ENCODE peak calls at places on chromosomes 11 and 22, in nine cellular contexts. Y is pancreas; W is Jurkat, Clone E6-1; J is upper lobe of left lung; E is heart right ventricle; V is A549; G is CD4-positive, CD25-positive, alpha-beta regulatory T cell; B is fibroblast of mammary gland; K is mucosa of descending colon. O is an unnamed sample.

GRCh38 chr11:76615950-76616349 is 54.6 kb downstream of the LRRC32 start:
- DNase-seq in Y (no peak), W (no peak), J (no peak), E (peak), V (no peak), G (no peak), B (no peak), K (peak), O (peak)

GRCh38 chr11:47242596-47243192 is 5.9 kb downstream of the ACP2 start:
- DNase-seq in Y (no peak), W (no peak), J (peak), E (no peak), V (no peak), G (no peak), B (no peak), K (no peak), O (no peak)

GRCh38 chr11:3849297-3849874 is 6.1 kb upstream of the STIM1 start:
- DNase-seq in Y (no peak), W (no peak), J (no peak), E (peak), V (peak), G (peak), B (peak), K (peak), O (peak)

GRCh38 chr22:28116261-28116673 is 197.2 kb upstream of the PITPNB start:
- DNase-seq in Y (no peak), W (no peak), J (no peak), E (peak), V (no peak), G (no peak), B (peak), K (no peak), O (peak)

GRCh38 chr11:65013130-65013691 is 749 bp upstream of the ARL2 start:
- DNase-seq in Y (peak), W (peak), J (peak), E (peak), V (peak), G (no peak), B (peak), K (peak), O (peak)

GRCh38 chr11:17733261-17733660 is 1.3 kb upstream of the KCNC1 start:
- DNase-seq in Y (peak), W (no peak), J (no peak), E (no peak), V (no peak), G (no peak), B (no peak), K (no peak), O (no peak)

GRCh38 chr11:113579292-113579940 is 104.2 kb upstream of the DRD2 start:
- DNase-seq in Y (no peak), W (no peak), J (peak), E (no peak), V (no peak), G (no peak), B (no peak), K (no peak), O (no peak)

GRCh38 chr22:30386960-30387848 is at the start of gene RNF215:
- DNase-seq in Y (peak), W (peak), J (peak), E (peak), V (peak), G (peak), B (peak), K (peak), O (peak)

GRCh38 chr11:8250981-8251620 is 12.6 kb downstream of the LMO1 start:
- DNase-seq in Y (peak), W (no peak), J (no peak), E (no peak), V (no peak), G (no peak), B (no peak), K (no peak), O (no peak)

GRCh38 chr22:29693151-29693550 is 26.7 kb upstream of the CABP7 start:
- DNase-seq in Y (no peak), W (no peak), J (no peak), E (no peak), V (no peak), G (no peak), B (peak), K (no peak), O (no peak)

GRCh38 chr11:69005183-69005630 is 7.8 kb downstream of the MRGPRF start:
- DNase-seq in Y (peak), W (no peak), J (peak), E (no peak), V (no peak), G (no peak), B (no peak), K (no peak), O (no peak)

GRCh38 chr11:119100246-119100959 is 1.2 kb downstream of the DPAGT1 start:
- DNase-seq in Y (no peak), W (no peak), J (no peak), E (no peak), V (peak), G (no peak), B (peak), K (peak), O (no peak)

GRCh38 chr11:46710821-46711269 is 8.2 kb upstream of the F2 start:
- DNase-seq in Y (no peak), W (no peak), J (no peak), E (peak), V (no peak), G (no peak), B (peak), K (peak), O (no peak)

GRCh38 chr22:25760848-25761595 is 19.0 kb downstream of the MYO18B start:
- DNase-seq in Y (no peak), W (no peak), J (no peak), E (no peak), V (no peak), G (no peak), B (no peak), K (no peak), O (no peak)

GRCh38 chr22:26547426-26547825 is 35.2 kb upstream of the TFIP11 start:
- DNase-seq in Y (no peak), W (peak), J (no peak), E (no peak), V (no peak), G (no peak), B (peak), K (no peak), O (no peak)

GRCh38 chr22:49686495-49687219 is 141.0 kb downstream of the BRD1 start:
- DNase-seq in Y (no peak), W (no peak), J (peak), E (no peak), V (no peak), G (no peak), B (no peak), K (no peak), O (no peak)

GRCh38 chr11:78298216-78298860 is 109.6 kb downstream of the USP35 start:
- DNase-seq in Y (no peak), W (no peak), J (no peak), E (no peak), V (no peak), G (no peak), B (no peak), K (no peak), O (no peak)

DNA sequence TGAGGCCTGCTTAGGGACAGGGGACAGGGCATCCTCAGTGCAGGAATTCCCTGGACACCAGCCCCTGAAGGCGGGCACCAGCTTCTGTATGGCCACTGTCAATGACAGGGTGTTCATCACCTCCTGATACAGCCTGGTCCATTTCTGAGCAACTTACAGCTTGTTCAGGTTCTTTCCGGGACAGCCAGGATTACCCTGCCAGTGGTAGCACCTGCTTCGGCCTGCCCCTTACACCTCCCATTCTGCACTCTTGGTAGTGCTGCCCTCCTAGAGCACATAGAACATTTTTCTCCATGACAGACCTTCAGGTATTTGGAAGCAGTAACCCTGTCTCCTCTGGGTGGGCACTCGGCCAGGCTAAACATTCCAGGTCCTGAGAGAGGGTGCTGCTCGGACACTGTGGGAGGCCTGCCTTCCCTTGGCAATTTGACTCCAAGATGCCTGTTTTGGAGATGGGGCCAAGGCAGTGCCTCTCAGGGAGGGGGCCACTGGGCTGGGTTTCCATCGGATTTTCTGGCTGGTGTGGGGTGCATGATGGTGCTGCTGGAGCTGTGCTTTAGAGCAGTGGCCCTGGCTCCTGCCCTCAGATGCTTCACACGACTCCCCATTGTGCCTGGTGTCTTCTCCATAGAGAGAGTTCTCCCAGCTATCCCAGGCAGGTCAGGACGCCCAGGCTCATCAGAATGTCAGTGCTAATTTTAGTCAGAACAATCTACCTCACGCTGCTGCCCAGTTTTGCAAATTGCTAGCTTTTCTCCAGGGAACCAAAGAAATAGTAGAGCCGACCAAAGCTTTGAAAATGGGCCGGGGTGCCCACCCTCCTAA is 1.2 kb downstream of the GAL3ST3 start:
- DNase-seq in Y (no peak), W (no peak), J (no peak), E (no peak), V (no peak), G (no peak), B (no peak), K (no peak), O (no peak)
- H3K4me3 ChIP-seq in Y (no peak), W (no peak), J (no peak), E (no peak), V (no peak), G (no peak), B (no peak), K (no peak), O (no peak)

GRCh38 chr11:118001494-118001971 is 15.3 kb downstream of the IL10RA start:
- DNase-seq in Y (no peak), W (no peak), J (no peak), E (no peak), V (no peak), G (peak), B (no peak), K (no peak), O (no peak)
- H3K4me3 ChIP-seq in Y (no peak), W (no peak), J (no peak), E (no peak), V (no peak), G (peak), B (no peak), K (no peak), O (no peak)

GRCh38 chr22:43707650-43708049 is 104.5 kb downstream of the EFCAB6 start:
- DNase-seq in Y (no peak), W (no peak), J (no peak), E (no peak), V (no peak), G (no peak), B (peak), K (no peak), O (no peak)

GRCh38 chr22:43711681-43712080 is 100.4 kb downstream of the EFCAB6 start:
- DNase-seq in Y (no peak), W (no peak), J (no peak), E (no peak), V (no peak), G (no peak), B (no peak), K (no peak), O (no peak)

GRCh38 chr22:43706151-43706550 is 106.0 kb downstream of the EFCAB6 start:
- DNase-seq in Y (no peak), W (no peak), J (no peak), E (no peak), V (no peak), G (no peak), B (no peak), K (no peak), O (no peak)

GRCh38 chr22:43704051-43704450 is 108.1 kb downstream of the EFCAB6 start:
- DNase-seq in Y (no peak), W (no peak), J (no peak), E (no peak), V (no peak), G (no peak), B (no peak), K (no peak), O (no peak)

DNA sequence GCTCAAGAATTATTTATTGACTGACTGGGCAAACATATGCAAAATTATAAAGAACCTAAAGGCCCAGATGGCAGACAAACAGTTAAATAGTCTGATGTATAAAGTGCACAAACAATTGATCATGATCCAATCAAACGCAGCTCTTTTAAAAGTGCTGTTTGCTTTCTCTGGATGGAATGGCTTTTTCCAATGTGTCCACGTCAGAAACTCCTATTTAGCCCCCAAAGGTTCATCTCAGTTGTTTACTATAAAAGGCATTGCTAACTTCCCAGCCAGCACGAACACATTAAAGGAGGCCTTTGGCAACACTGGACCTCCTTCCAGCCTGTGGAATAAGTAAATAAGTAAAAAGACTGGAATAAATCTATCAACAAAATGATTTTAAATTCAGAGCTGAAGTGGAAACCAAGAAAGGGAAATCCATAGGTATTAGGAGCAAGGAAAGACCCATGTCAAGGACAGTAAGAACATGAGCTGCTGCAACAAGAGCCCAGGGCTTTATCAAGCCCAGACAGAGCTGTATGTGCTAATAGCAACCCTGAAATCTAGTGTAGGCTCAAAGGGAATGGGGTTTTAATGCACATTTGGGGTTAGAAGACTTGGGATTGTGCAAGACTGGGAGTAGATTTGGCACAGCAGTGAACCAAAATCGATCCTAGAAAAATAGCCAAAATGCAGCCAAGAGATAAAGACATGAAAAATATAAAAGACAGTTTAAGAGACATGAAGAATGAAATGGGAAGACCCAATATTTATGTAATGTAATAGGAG is 105.4 kb downstream of the EFCAB6 start:
- DNase-seq in Y (no peak), W (no peak), J (no peak), E (no peak), V (no peak), G (no peak), B (no peak), K (no peak), O (no peak)
- H3K4me3 ChIP-seq in Y (no peak), W (no peak), J (no peak), E (no peak), V (no peak), G (no peak), B (no peak), K (no peak), O (no peak)

GRCh38 chr11:121478895-121479281 is 26.1 kb upstream of the SORL1-AS1 start:
- DNase-seq in Y (no peak), W (no peak), J (peak), E (no peak), V (no peak), G (no peak), B (no peak), K (no peak), O (no peak)
- H3K4me3 ChIP-seq in Y (no peak), W (no peak), J (no peak), E (no peak), V (no peak), G (no peak), B (no peak), K (no peak), O (no peak)

GRCh38 chr11:70326843-70327242 is 56.4 kb downstream of the PPFIA1 start:
- DNase-seq in Y (no peak), W (no peak), J (no peak), E (no peak), V (no peak), G (no peak), B (no peak), K (no peak), O (no peak)
- H3K4me3 ChIP-seq in Y (no peak), W (no peak), J (no peak), E (no peak), V (no peak), G (no peak), B (no peak), K (no peak), O (no peak)

GRCh38 chr11:131758726-131759125 is 388.3 kb downstream of the NTM start:
- DNase-seq in Y (no peak), W (no peak), J (no peak), E (no peak), V (no peak), G (no peak), B (no peak), K (no peak), O (no peak)

GRCh38 chr11:131762346-131763110 is 392.1 kb downstream of the NTM start:
- DNase-seq in Y (no peak), W (no peak), J (peak), E (no peak), V (no peak), G (no peak), B (no peak), K (no peak), O (no peak)

GRCh38 chr11:131763193-131763890 is 392.9 kb downstream of the NTM start:
- DNase-seq in Y (no peak), W (no peak), J (no peak), E (no peak), V (no peak), G (no peak), B (no peak), K (no peak), O (no peak)

GRCh38 chr11:131759140-131759539 is 388.7 kb downstream of the NTM start:
- DNase-seq in Y (no peak), W (no peak), J (no peak), E (no peak), V (no peak), G (no peak), B (no peak), K (no peak), O (no peak)

DNA sequence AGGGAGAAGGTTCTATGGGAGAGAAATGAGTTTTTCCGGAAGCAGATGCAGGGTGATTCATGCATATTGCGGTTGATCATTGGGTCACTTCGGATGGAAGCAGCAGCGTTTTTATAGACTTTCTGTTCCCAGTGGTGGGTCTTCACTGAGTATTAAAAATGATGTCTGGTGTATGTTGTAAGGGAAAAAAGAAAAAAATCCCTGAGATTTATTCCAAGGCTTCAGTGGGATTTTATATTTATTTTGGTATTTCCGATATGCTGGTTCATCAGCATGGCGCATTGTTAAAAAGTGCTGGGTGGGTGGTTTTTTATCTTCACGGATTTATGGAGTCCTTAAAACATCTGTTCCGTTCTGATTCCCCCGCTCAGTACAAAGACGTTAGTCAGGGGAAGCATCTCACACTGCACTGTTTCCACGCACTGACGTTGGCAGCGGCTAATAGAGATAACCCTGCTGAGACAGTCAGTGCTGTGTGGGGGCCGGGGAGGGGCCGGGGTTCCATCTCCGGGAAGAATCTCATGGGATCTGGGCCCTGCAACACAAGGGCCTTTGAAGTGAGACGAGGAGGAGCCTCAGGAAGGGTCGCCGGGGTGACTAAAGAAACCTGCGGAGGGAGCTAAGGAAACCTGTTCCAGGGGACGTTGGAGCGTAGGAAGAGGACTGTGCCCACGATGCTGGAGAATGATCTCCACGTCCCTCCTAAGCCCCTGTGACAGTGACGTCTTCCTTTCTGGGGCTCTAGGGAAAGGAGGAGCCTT is 390.0 kb downstream of the NTM start:
- DNase-seq in Y (no peak), W (no peak), J (peak), E (peak), V (no peak), G (no peak), B (peak), K (no peak), O (no peak)
- H3K4me3 ChIP-seq in Y (no peak), W (no peak), J (no peak), E (peak), V (no peak), G (no peak), B (peak), K (no peak), O (no peak)

GRCh38 chr22:39457047-39457545 is 284 bp downstream of the MGAT3 start:
- DNase-seq in Y (no peak), W (no peak), J (no peak), E (no peak), V (no peak), G (no peak), B (no peak), K (no peak), O (no peak)
- H3K4me3 ChIP-seq in Y (peak), W (peak), J (peak), E (peak), V (peak), G (no peak), B (no peak), K (no peak), O (peak)

GRCh38 chr11:86802601-86803051 is 2.3 kb downstream of the PRSS23 start:
- DNase-seq in Y (no peak), W (peak), J (no peak), E (no peak), V (peak), G (no peak), B (peak), K (peak), O (peak)

GRCh38 chr11:86803641-86804040 is 3.3 kb downstream of the PRSS23 start:
- DNase-seq in Y (no peak), W (no peak), J (no peak), E (no peak), V (no peak), G (no peak), B (peak), K (no peak), O (no peak)

GRCh38 chr11:86800956-86801264 is 568 bp downstream of the PRSS23 start:
- DNase-seq in Y (no peak), W (no peak), J (no peak), E (no peak), V (no peak), G (no peak), B (no peak), K (no peak), O (no peak)

GRCh38 chr11:86803136-86803535 is 2.8 kb downstream of the PRSS23 start:
- DNase-seq in Y (no peak), W (no peak), J (no peak), E (no peak), V (no peak), G (no peak), B (no peak), K (no peak), O (no peak)

GRCh38 chr11:86802146-86802545 is 1.8 kb downstream of the PRSS23 start:
- DNase-seq in Y (no peak), W (no peak), J (no peak), E (no peak), V (no peak), G (no peak), B (no peak), K (no peak), O (no peak)
- H3K4me3 ChIP-seq in Y (peak), W (no peak), J (peak), E (no peak), V (peak), G (no peak), B (peak), K (no peak), O (peak)

GRCh38 chr11:71239581-71239980 is 12.8 kb downstream of the SHANK2 start:
- DNase-seq in Y (peak), W (no peak), J (no peak), E (no peak), V (no peak), G (no peak), B (no peak), K (no peak), O (no peak)
- H3K4me3 ChIP-seq in Y (no peak), W (no peak), J (no peak), E (no peak), V (no peak), G (no peak), B (no peak), K (no peak), O (no peak)